ENCODE peak calls at places on chromosomes 13 and 19, in nine cellular contexts. One of them, this sample, is unnamed.
A peak's percentile ranks its signal among the peaks of the same experiment; 100 is the strongest.

GRCh38 chr19:38736413-38737280 is 7.6 kb downstream of the CAPN12 start:
- DNase-seq in HepG2: no peak
- DNase-seq in adrenal gland: peak; percentile 56
- DNase-seq in endothelial cell of umbilical vein: no peak
- DNase-seq in tibial nerve: no peak
- DNase-seq in stomach: peak; percentile 83
- DNase-seq in body of pancreas: peak; percentile 60
- DNase-seq in K562: peak; percentile 90
- DNase-seq in heart left ventricle: no peak
- DNase-seq in this sample: no peak

GRCh38 chr13:69579351-69579750 is 528.3 kb upstream of the ATXN8OS start:
- DNase-seq in HepG2: no peak
- DNase-seq in adrenal gland: no peak
- DNase-seq in endothelial cell of umbilical vein: no peak
- DNase-seq in tibial nerve: no peak
- DNase-seq in stomach: no peak
- DNase-seq in body of pancreas: no peak
- DNase-seq in K562: peak; percentile 2
- DNase-seq in heart left ventricle: no peak
- DNase-seq in this sample: no peak

GRCh38 chr19:48393559-48394330 is at the start of gene GRIN2D:
- DNase-seq in HepG2: no peak
- DNase-seq in adrenal gland: no peak
- DNase-seq in endothelial cell of umbilical vein: peak; percentile 26
- DNase-seq in tibial nerve: no peak
- DNase-seq in stomach: no peak
- DNase-seq in body of pancreas: no peak
- DNase-seq in K562: peak; percentile 49
- DNase-seq in heart left ventricle: no peak
- DNase-seq in this sample: no peak

GRCh38 chr13:25574437-25575426 is 203.0 kb downstream of the ATP8A2 start:
- DNase-seq in HepG2: peak; percentile 74
- DNase-seq in adrenal gland: peak; percentile 84
- DNase-seq in endothelial cell of umbilical vein: peak; percentile 80
- DNase-seq in tibial nerve: peak; percentile 68
- DNase-seq in stomach: peak; percentile 81
- DNase-seq in body of pancreas: peak; percentile 83
- DNase-seq in K562: peak; percentile 79
- DNase-seq in heart left ventricle: peak; percentile 71
- DNase-seq in this sample: peak; percentile 19

GRCh38 chr19:50916069-50916468 is 4.9 kb upstream of the KLK4 start:
- DNase-seq in HepG2: no peak
- DNase-seq in adrenal gland: no peak
- DNase-seq in endothelial cell of umbilical vein: no peak
- DNase-seq in tibial nerve: no peak
- DNase-seq in stomach: no peak
- DNase-seq in body of pancreas: no peak
- DNase-seq in K562: no peak
- DNase-seq in heart left ventricle: no peak
- DNase-seq in this sample: no peak

GRCh38 chr19:20662421-20663105 is 1.2 kb upstream of the ZNF626 start:
- DNase-seq in HepG2: no peak
- DNase-seq in adrenal gland: no peak
- DNase-seq in endothelial cell of umbilical vein: no peak
- DNase-seq in tibial nerve: no peak
- DNase-seq in stomach: no peak
- DNase-seq in body of pancreas: no peak
- DNase-seq in K562: no peak
- DNase-seq in heart left ventricle: no peak
- DNase-seq in this sample: no peak

GRCh38 chr13:23510544-23510916 is 59.7 kb upstream of the TNFRSF19 start:
- DNase-seq in HepG2: no peak
- DNase-seq in adrenal gland: no peak
- DNase-seq in endothelial cell of umbilical vein: no peak
- DNase-seq in tibial nerve: no peak
- DNase-seq in stomach: no peak
- DNase-seq in body of pancreas: no peak
- DNase-seq in K562: no peak
- DNase-seq in heart left ventricle: no peak
- DNase-seq in this sample: no peak

GRCh38 chr13:52850396-52851152 is 2.1 kb upstream of the PCDH8 start:
- DNase-seq in HepG2: peak; percentile 25
- DNase-seq in adrenal gland: peak; percentile 69
- DNase-seq in endothelial cell of umbilical vein: peak; percentile 20
- DNase-seq in tibial nerve: peak; percentile 47
- DNase-seq in stomach: peak; percentile 63
- DNase-seq in body of pancreas: peak; percentile 72
- DNase-seq in K562: peak; percentile 3
- DNase-seq in heart left ventricle: peak; percentile 76
- DNase-seq in this sample: peak; percentile 31

GRCh38 chr13:110493161-110493593 is 68.3 kb downstream of the RAB20 start:
- DNase-seq in HepG2: no peak
- DNase-seq in adrenal gland: no peak
- DNase-seq in endothelial cell of umbilical vein: no peak
- DNase-seq in tibial nerve: no peak
- DNase-seq in stomach: no peak
- DNase-seq in body of pancreas: no peak
- DNase-seq in K562: no peak
- DNase-seq in heart left ventricle: no peak
- DNase-seq in this sample: no peak

GRCh38 chr13:34294483-34295129 is 476.7 kb downstream of the RFC3 start:
- DNase-seq in HepG2: no peak
- DNase-seq in adrenal gland: no peak
- DNase-seq in endothelial cell of umbilical vein: no peak
- DNase-seq in tibial nerve: no peak
- DNase-seq in stomach: no peak
- DNase-seq in body of pancreas: no peak
- DNase-seq in K562: no peak
- DNase-seq in heart left ventricle: peak; percentile 38
- DNase-seq in this sample: no peak

GRCh38 chr13:66689628-66690027 is 540.5 kb downstream of the PCDH9 start:
- DNase-seq in HepG2: no peak
- DNase-seq in adrenal gland: no peak
- DNase-seq in endothelial cell of umbilical vein: peak; percentile 26
- DNase-seq in tibial nerve: no peak
- DNase-seq in stomach: no peak
- DNase-seq in body of pancreas: no peak
- DNase-seq in K562: no peak
- DNase-seq in heart left ventricle: no peak
- DNase-seq in this sample: no peak

GRCh38 chr13:79393564-79394249 is 12.3 kb downstream of the RBM26 start:
- DNase-seq in HepG2: peak; percentile 93
- DNase-seq in adrenal gland: no peak
- DNase-seq in endothelial cell of umbilical vein: peak; percentile 83
- DNase-seq in tibial nerve: no peak
- DNase-seq in stomach: peak; percentile 80
- DNase-seq in body of pancreas: no peak
- DNase-seq in K562: peak; percentile 45
- DNase-seq in heart left ventricle: no peak
- DNase-seq in this sample: no peak
- TF ChIP-seq POLR2A in HepG2: no peak
- TF ChIP-seq POLR2A in adrenal gland: no peak
- TF ChIP-seq POLR2A in endothelial cell of umbilical vein: no peak
- TF ChIP-seq POLR2A in tibial nerve: no peak
- TF ChIP-seq POLR2A in stomach: no peak
- TF ChIP-seq POLR2A in body of pancreas: no peak
- TF ChIP-seq POLR2A in K562: no peak
- TF ChIP-seq POLR2A in heart left ventricle: no peak
- TF ChIP-seq POLR2A in this sample: no peak

DNA sequence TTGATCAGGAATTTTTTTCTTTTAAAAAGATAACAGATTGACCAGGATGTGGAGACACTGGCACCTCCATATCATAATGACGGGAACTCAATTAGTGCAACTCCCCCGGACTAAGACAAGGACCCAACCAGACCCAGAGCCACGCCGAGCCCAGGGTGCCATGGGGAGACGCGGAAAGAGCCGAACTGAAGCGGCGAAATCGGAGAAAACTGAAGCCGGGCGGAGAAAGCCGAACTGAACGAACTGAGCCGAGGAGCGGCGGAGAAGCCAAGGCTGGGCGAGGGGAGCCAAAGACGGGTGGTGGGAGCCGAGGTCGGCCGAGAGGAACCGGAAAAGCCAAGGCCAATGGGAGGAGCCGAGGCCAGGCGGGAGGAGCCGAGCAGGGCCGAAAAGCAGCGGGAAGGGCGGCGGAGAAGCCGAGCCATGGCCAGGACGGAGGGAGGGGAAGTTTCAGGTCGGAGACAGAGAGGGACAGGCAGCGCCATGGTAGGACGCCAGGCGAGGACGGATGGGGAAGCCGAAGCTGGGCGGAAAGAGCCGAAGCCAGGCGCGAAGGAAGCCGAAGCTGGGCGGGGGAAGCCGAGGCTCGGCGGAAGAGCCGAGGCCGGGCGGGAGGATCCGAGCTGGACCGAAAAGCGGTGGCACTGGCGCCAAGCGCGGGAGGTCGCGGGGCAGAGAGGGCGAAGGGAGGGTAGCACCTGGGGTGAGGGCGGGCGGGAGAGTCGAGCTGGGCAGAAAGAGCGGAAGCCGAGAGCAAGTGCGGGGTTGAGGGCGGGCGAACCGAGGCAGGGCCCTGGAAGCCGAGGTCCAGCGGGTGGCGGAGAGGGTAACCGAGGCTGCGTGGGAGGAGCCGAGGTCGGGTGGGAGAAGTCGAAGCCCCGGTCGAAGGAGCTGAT is 29.4 kb downstream of the ZNF557 start:
- DNase-seq in HepG2: peak; percentile 80
- DNase-seq in adrenal gland: peak; percentile 94
- DNase-seq in endothelial cell of umbilical vein: peak; percentile 92
- DNase-seq in tibial nerve: peak; percentile 84
- DNase-seq in stomach: peak; percentile 92
- DNase-seq in body of pancreas: peak; percentile 92
- DNase-seq in K562: peak; percentile 90
- DNase-seq in heart left ventricle: peak; percentile 94
- DNase-seq in this sample: peak; percentile 86
- TF ChIP-seq POLR2A in HepG2: peak; percentile 71
- TF ChIP-seq POLR2A in adrenal gland: no peak
- TF ChIP-seq POLR2A in endothelial cell of umbilical vein: peak; percentile 56
- TF ChIP-seq POLR2A in tibial nerve: no peak
- TF ChIP-seq POLR2A in stomach: no peak
- TF ChIP-seq POLR2A in body of pancreas: peak; percentile 64
- TF ChIP-seq POLR2A in K562: peak; percentile 91
- TF ChIP-seq POLR2A in heart left ventricle: peak; percentile 57
- TF ChIP-seq POLR2A in this sample: peak; percentile 57

DNA sequence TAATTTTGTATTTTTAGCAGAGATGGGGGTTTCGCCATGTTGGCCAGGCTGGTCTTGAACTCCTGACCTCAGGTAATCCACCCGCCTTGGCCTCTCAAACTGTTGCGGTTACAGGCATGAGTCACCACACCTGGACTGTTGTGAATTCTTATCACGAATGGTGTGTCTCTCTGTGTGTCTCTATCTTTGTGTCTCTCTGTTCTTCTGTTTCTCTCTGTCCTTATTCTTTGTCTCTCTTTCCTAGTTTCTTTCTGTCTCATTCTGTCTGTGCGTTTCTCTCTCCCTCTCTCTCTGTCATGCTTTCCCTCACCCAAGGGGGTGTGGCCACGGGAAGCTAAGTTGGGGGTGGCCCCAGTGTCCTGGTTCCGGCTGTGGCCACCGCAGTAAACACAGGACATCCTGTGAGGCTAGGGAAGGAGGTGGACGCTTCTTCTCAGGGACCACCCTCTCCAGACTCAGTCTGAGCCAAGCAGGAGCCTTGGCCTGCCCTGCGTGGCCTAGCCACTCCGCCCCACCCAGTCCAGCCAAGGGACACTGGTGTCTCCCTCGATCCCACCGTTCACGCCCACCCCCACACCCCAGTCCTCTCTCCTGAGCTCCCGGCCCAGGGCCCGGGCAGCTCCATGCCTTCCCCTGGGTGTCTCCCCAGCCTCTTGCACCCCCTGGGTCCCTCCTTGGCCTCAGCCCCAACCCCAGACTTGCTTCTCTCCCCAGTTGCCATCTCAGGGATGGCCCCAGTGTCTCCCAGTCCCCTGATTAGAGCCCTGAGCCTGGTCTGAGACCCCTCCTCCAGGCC is 3.9 kb upstream of the PRX start:
- DNase-seq in HepG2: peak; percentile 51
- DNase-seq in adrenal gland: no peak
- DNase-seq in endothelial cell of umbilical vein: no peak
- DNase-seq in tibial nerve: peak; percentile 47
- DNase-seq in stomach: peak; percentile 44
- DNase-seq in body of pancreas: no peak
- DNase-seq in K562: peak; percentile 87
- DNase-seq in heart left ventricle: peak; percentile 72
- DNase-seq in this sample: no peak
- TF ChIP-seq POLR2A in HepG2: peak; percentile 68
- TF ChIP-seq POLR2A in adrenal gland: no peak
- TF ChIP-seq POLR2A in endothelial cell of umbilical vein: no peak
- TF ChIP-seq POLR2A in tibial nerve: no peak
- TF ChIP-seq POLR2A in stomach: no peak
- TF ChIP-seq POLR2A in body of pancreas: no peak
- TF ChIP-seq POLR2A in K562: peak; percentile 78
- TF ChIP-seq POLR2A in heart left ventricle: peak; percentile 59
- TF ChIP-seq POLR2A in this sample: no peak

GRCh38 chr19:42294471-42295137 is 7.3 kb upstream of the PRR19 start:
- DNase-seq in HepG2: no peak
- DNase-seq in adrenal gland: peak; percentile 19
- DNase-seq in endothelial cell of umbilical vein: no peak
- DNase-seq in tibial nerve: no peak
- DNase-seq in stomach: no peak
- DNase-seq in body of pancreas: no peak
- DNase-seq in K562: no peak
- DNase-seq in heart left ventricle: no peak
- DNase-seq in this sample: no peak

GRCh38 chr19:42293966-42294365 is 8.0 kb upstream of the PRR19 start:
- DNase-seq in HepG2: no peak
- DNase-seq in adrenal gland: peak; percentile 21
- DNase-seq in endothelial cell of umbilical vein: no peak
- DNase-seq in tibial nerve: no peak
- DNase-seq in stomach: no peak
- DNase-seq in body of pancreas: no peak
- DNase-seq in K562: no peak
- DNase-seq in heart left ventricle: no peak
- DNase-seq in this sample: no peak

GRCh38 chr19:42295342-42295741 is 6.6 kb upstream of the PRR19 start:
- DNase-seq in HepG2: no peak
- DNase-seq in adrenal gland: peak; percentile 22
- DNase-seq in endothelial cell of umbilical vein: no peak
- DNase-seq in tibial nerve: no peak
- DNase-seq in stomach: no peak
- DNase-seq in body of pancreas: no peak
- DNase-seq in K562: no peak
- DNase-seq in heart left ventricle: no peak
- DNase-seq in this sample: no peak

GRCh38 chr19:42295831-42296525 is 6.0 kb upstream of the PRR19 start:
- DNase-seq in HepG2: peak; percentile 74
- DNase-seq in adrenal gland: peak; percentile 87
- DNase-seq in endothelial cell of umbilical vein: peak; percentile 72
- DNase-seq in tibial nerve: peak; percentile 84
- DNase-seq in stomach: peak; percentile 87
- DNase-seq in body of pancreas: peak; percentile 88
- DNase-seq in K562: peak; percentile 86
- DNase-seq in heart left ventricle: peak; percentile 83
- DNase-seq in this sample: peak; percentile 81

DNA sequence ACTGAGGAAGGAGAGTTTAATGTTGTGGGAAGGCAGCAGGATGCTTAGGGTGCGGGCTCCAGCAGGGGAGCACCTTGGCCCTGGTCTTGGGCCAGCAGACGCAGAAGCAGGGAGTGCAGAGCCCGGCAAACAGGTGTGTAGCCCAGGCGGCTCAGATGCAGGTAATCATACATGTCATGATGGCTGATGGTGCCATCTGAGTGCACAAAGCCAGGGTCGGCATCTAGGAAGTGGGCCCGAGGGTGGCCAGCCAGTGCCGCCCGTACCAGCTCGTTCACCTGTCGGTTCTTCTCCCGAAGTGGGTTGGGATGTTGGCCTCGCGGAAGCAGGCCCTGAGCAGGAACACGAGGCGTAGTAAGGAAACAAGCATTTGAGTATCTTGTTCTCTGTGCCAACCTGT is 4.9 kb upstream of the PRR19 start:
- DNase-seq in HepG2: no peak
- DNase-seq in adrenal gland: no peak
- DNase-seq in endothelial cell of umbilical vein: no peak
- DNase-seq in tibial nerve: no peak
- DNase-seq in stomach: no peak
- DNase-seq in body of pancreas: no peak
- DNase-seq in K562: no peak
- DNase-seq in heart left ventricle: no peak
- DNase-seq in this sample: no peak
- TF ChIP-seq POLR2A in HepG2: no peak
- TF ChIP-seq POLR2A in adrenal gland: no peak
- TF ChIP-seq POLR2A in endothelial cell of umbilical vein: no peak
- TF ChIP-seq POLR2A in tibial nerve: no peak
- TF ChIP-seq POLR2A in stomach: no peak
- TF ChIP-seq POLR2A in body of pancreas: no peak
- TF ChIP-seq POLR2A in K562: no peak
- TF ChIP-seq POLR2A in heart left ventricle: no peak
- TF ChIP-seq POLR2A in this sample: no peak